ENCODE peak calls at places on chromosomes 5 and 9, in ten cellular contexts. N is sciatic nerve, F is HepG2, K is RPMI7951, C is AG04449, Y is OCI-M1, L is DMS79 treated with DMSO at 0.1 percent for 48 hours, W is NCI-H510A, X is right cardiac atrium, M is RCC 7860. P is an unnamed sample.

GRCh38 chr9:84514421-84514820 is 155.1 kb upstream of the NTRK2 start:
- DNase-seq in N (no peak), F (no peak), K (no peak), C (no peak), Y (no peak), L (no peak), W (no peak), X (no peak), M (no peak), P (no peak)

GRCh38 chr5:43609752-43610151 is 6.8 kb downstream of the NNT start:
- DNase-seq in N (no peak), F (no peak), K (no peak), C (no peak), Y (peak; percentile 33), L (no peak), W (no peak), X (no peak), M (no peak), P (peak; percentile 25)

GRCh38 chr5:76145945-76146344 is 62.8 kb downstream of the SV2C start:
- DNase-seq in N (no peak), F (peak; percentile 16), K (no peak), C (no peak), Y (peak; percentile 25), L (no peak), W (no peak), X (no peak), M (no peak), P (peak; percentile 1)

GRCh38 chr9:92657296-92658094 is 12.4 kb downstream of the IPPK start:
- DNase-seq in N (peak; percentile 47), F (no peak), K (no peak), C (no peak), Y (no peak), L (no peak), W (no peak), X (no peak), M (no peak), P (no peak)

GRCh38 chr9:37839491-37840461 is 39.2 kb downstream of the DCAF10 start:
- DNase-seq in N (no peak), F (no peak), K (peak; percentile 27), C (no peak), Y (peak; percentile 67), L (no peak), W (no peak), X (no peak), M (no peak), P (peak; percentile 11)

GRCh38 chr9:128456613-128457061 is 831 bp downstream of the ODF2 start:
- DNase-seq in N (peak; percentile 82), F (peak; percentile 62), K (peak; percentile 81), C (no peak), Y (peak; percentile 72), L (peak; percentile 70), W (peak; percentile 81), X (peak; percentile 89), M (peak; percentile 66), P (peak; percentile 79)

GRCh38 chr9:136207616-136208015 is 2.7 kb upstream of the LHX3 start:
- DNase-seq in N (no peak), F (no peak), K (no peak), C (no peak), Y (no peak), L (no peak), W (no peak), X (no peak), M (no peak), P (no peak)

GRCh38 chr5:58266402-58266801 is 193.5 kb downstream of the PLK2 start:
- DNase-seq in N (no peak), F (no peak), K (peak; percentile 8), C (no peak), Y (no peak), L (no peak), W (no peak), X (no peak), M (peak; percentile 46), P (peak; percentile 27)

GRCh38 chr9:135780086-135780485 is 78.1 kb downstream of the KCNT1 start:
- DNase-seq in N (no peak), F (no peak), K (no peak), C (no peak), Y (no peak), L (no peak), W (no peak), X (no peak), M (no peak), P (no peak)

GRCh38 chr5:158640581-158640980 is 459.1 kb downstream of the EBF1 start:
- DNase-seq in N (no peak), F (no peak), K (peak; percentile 21), C (no peak), Y (no peak), L (no peak), W (no peak), X (no peak), M (no peak), P (peak; percentile 44)

GRCh38 chr9:89923961-89924504 is 319.2 kb downstream of the GADD45G start:
- DNase-seq in N (no peak), F (peak; percentile 72), K (no peak), C (no peak), Y (no peak), L (no peak), W (no peak), X (no peak), M (peak; percentile 19), P (peak; percentile 9)

GRCh38 chr9:23526806-23527205 is 299.2 kb downstream of the ELAVL2 start:
- DNase-seq in N (no peak), F (no peak), K (no peak), C (no peak), Y (no peak), L (no peak), W (no peak), X (no peak), M (no peak), P (no peak)

GRCh38 chr5:100902406-100903035 is 561 bp downstream of the ST8SIA4 start:
- DNase-seq in N (no peak), F (no peak), K (no peak), C (no peak), Y (peak; percentile 69), L (no peak), W (no peak), X (peak; percentile 35), M (no peak), P (no peak)

GRCh38 chr5:945691-946541 is 53.2 kb downstream of the TRIP13 start:
- DNase-seq in N (peak; percentile 45), F (no peak), K (peak; percentile 80), C (no peak), Y (no peak), L (peak; percentile 33), W (peak; percentile 61), X (peak; percentile 42), M (no peak), P (no peak)

GRCh38 chr9:112790231-112790774 is 39.7 kb downstream of the SNX30 start:
- DNase-seq in N (no peak), F (no peak), K (no peak), C (no peak), Y (no peak), L (no peak), W (no peak), X (no peak), M (peak; percentile 45), P (no peak)

GRCh38 chr5:10859393-10860195 is 98.6 kb upstream of the DAP start:
- DNase-seq in N (peak; percentile 69), F (peak; percentile 83), K (peak; percentile 50), C (no peak), Y (no peak), L (no peak), W (no peak), X (no peak), M (no peak), P (no peak)

GRCh38 chr9:109908459-109909390 is 128.7 kb downstream of the PALM2AKAP2 start:
- DNase-seq in N (no peak), F (no peak), K (no peak), C (no peak), Y (no peak), L (no peak), W (no peak), X (no peak), M (no peak), P (peak; percentile 78)

GRCh38 chr5:76290321-76290757 is 112.7 kb upstream of the IQGAP2 start:
- DNase-seq in N (no peak), F (no peak), K (no peak), C (no peak), Y (no peak), L (no peak), W (no peak), X (no peak), M (no peak), P (no peak)

GRCh38 chr5:175887463-175887862 is 16.1 kb downstream of the CPLX2 start:
- DNase-seq in N (no peak), F (no peak), K (no peak), C (no peak), Y (no peak), L (peak; percentile 22), W (no peak), X (no peak), M (no peak), P (peak; percentile 3)

GRCh38 chr5:86565197-86565789 is 52.4 kb upstream of the COX7C start:
- DNase-seq in N (no peak), F (peak; percentile 9), K (no peak), C (no peak), Y (peak; percentile 90), L (no peak), W (no peak), X (no peak), M (peak; percentile 5), P (no peak)

GRCh38 chr9:38356851-38357250 is 35.7 kb upstream of the ALDH1B1 start:
- DNase-seq in N (no peak), F (no peak), K (no peak), C (no peak), Y (no peak), L (no peak), W (no peak), X (no peak), M (no peak), P (no peak)

GRCh38 chr9:5442400-5443011 is 4.8 kb upstream of the PLGRKT start:
- DNase-seq in N (no peak), F (peak; percentile 57), K (peak; percentile 58), C (no peak), Y (peak; percentile 100), L (peak; percentile 14), W (peak; percentile 13), X (no peak), M (peak; percentile 44), P (peak; percentile 82)

GRCh38 chr5:93622240-93622885 is 39.3 kb downstream of the NR2F1 start:
- DNase-seq in N (no peak), F (peak; percentile 46), K (peak; percentile 79), C (no peak), Y (peak; percentile 38), L (peak; percentile 67), W (no peak), X (no peak), M (peak; percentile 51), P (peak; percentile 87)

GRCh38 chr5:172857982-172858381 is 23.9 kb downstream of the ERGIC1 start:
- DNase-seq in N (no peak), F (no peak), K (no peak), C (no peak), Y (no peak), L (no peak), W (no peak), X (no peak), M (no peak), P (no peak)

GRCh38 chr5:55853818-55854217 is 2.7 kb downstream of the IL31RA start:
- DNase-seq in N (no peak), F (no peak), K (peak; percentile 45), C (peak; percentile 19), Y (no peak), L (no peak), W (no peak), X (no peak), M (no peak), P (peak; percentile 40)

GRCh38 chr5:39148983-39149534 is 70.3 kb downstream of the FYB1 start:
- DNase-seq in N (no peak), F (peak; percentile 5), K (peak; percentile 13), C (no peak), Y (peak; percentile 72), L (no peak), W (no peak), X (no peak), M (peak; percentile 24), P (peak; percentile 49)

GRCh38 chr9:72592501-72593403 is 71.3 kb downstream of the TMC1 start:
- DNase-seq in N (no peak), F (peak; percentile 30), K (peak; percentile 50), C (no peak), Y (peak; percentile 83), L (peak; percentile 16), W (peak; percentile 6), X (peak; percentile 53), M (peak; percentile 57), P (peak; percentile 85)

GRCh38 chr5:116539222-116539621 is 35.4 kb downstream of the SEMA6A start:
- DNase-seq in N (no peak), F (no peak), K (no peak), C (no peak), Y (no peak), L (no peak), W (no peak), X (no peak), M (no peak), P (no peak)

P was measured in choroid plexus epithelial cell.